ENCODE peak calls at places on chromosomes 13 and 19, in eight cellular contexts. I, E, C, J, O, N, W and T are unnamed samples.

GRCh38 chr13:102020611-102021216 is 381.1 kb downstream of the FGF14 start:
- DNase-seq in O (no peak), C (no peak), N (no peak), J (no peak), I (no peak), E (no peak), W (no peak), T (no peak)

GRCh38 chr19:29811125-29812079 is at the start of gene CCNE1:
- DNase-seq in I (peak), N (peak), J (peak), C (peak), O (peak), E (peak), W (peak), T (peak)

GRCh38 chr13:109647046-109647445 is 139.3 kb downstream of the IRS2 start:
- DNase-seq in C (no peak), J (peak), N (no peak), I (no peak), O (no peak), W (peak), E (no peak), T (no peak)

GRCh38 chr13:60583196-60583908 is 186.3 kb downstream of the TDRD3 start:
- DNase-seq in J (peak), W (peak), N (no peak), O (no peak), C (no peak), I (no peak), E (no peak), T (no peak)

GRCh38 chr13:48144413-48145035 is 49.6 kb upstream of the MED4 start:
- DNase-seq in O (no peak), C (no peak), I (no peak), W (peak), J (no peak), N (no peak), E (no peak), T (no peak)

GRCh38 chr13:74129500-74130144 is 4.6 kb downstream of the KLF12 start:
- DNase-seq in W (peak), C (peak), N (no peak), O (no peak), J (no peak), E (no peak), I (peak), T (no peak)

GRCh38 chr13:32905063-32905863 is 111.0 kb upstream of the KL start:
- DNase-seq in W (peak), J (no peak), N (no peak), O (no peak), I (peak), E (no peak), C (no peak), T (peak)

GRCh38 chr13:46679369-46680180 is 117.4 kb downstream of the ESD start:
- DNase-seq in I (peak), O (no peak), N (peak), C (no peak), E (peak), W (peak), J (peak), T (peak)

GRCh38 chr19:48644839-48645651 is 942 bp downstream of the CA11 start:
- DNase-seq in E (peak), C (peak), I (peak), J (peak), O (peak), W (peak), N (peak), T (peak)

GRCh38 chr13:33277946-33278345 is 7.6 kb downstream of the STARD13 start:
- DNase-seq in C (no peak), O (no peak), I (no peak), E (no peak), J (no peak), W (no peak), N (no peak), T (no peak)

GRCh38 chr19:13839938-13840750 is 36.8 kb upstream of the NANOS3 start:
- DNase-seq in O (no peak), I (peak), N (no peak), J (no peak), C (peak), E (peak), W (peak), T (no peak)

GRCh38 chr13:79973533-79973963 is 367.4 kb downstream of the SPRY2 start:
- DNase-seq in W (peak), N (no peak), J (no peak), I (no peak), O (no peak), C (no peak), E (no peak), T (peak)

GRCh38 chr19:10018219-10018618 is 4.9 kb downstream of the RDH8 start:
- DNase-seq in I (no peak), J (no peak), W (peak), E (no peak), C (no peak), N (no peak), O (no peak), T (no peak)

GRCh38 chr13:65697843-65698242 is 1532.3 kb downstream of the PCDH9 start:
- DNase-seq in E (no peak), N (no peak), C (no peak), I (no peak), O (no peak), W (no peak), J (no peak), T (no peak)

GRCh38 chr13:33009019-33009418 is 7.2 kb upstream of the KL start:
- DNase-seq in C (no peak), W (no peak), I (no peak), N (no peak), O (no peak), E (no peak), J (no peak), T (no peak)

GRCh38 chr19:39166571-39167391 is 30.0 kb upstream of the NCCRP1 start:
- DNase-seq in J (peak), W (no peak), C (peak), E (no peak), O (no peak), N (no peak), I (no peak), T (no peak)

GRCh38 chr19:48379058-48379457 is 12.3 kb downstream of the KDELR1 start:
- DNase-seq in C (no peak), W (no peak), J (no peak), N (no peak), O (no peak), E (no peak), I (no peak), T (no peak)

GRCh38 chr19:42965204-42965603 is 28.2 kb upstream of the PSG7 start:
- DNase-seq in C (no peak), W (peak), I (no peak), N (no peak), O (no peak), J (no peak), E (no peak), T (no peak)

GRCh38 chr13:98512774-98513327 is 64.1 kb downstream of the STK24 start:
- DNase-seq in E (no peak), C (no peak), O (no peak), J (no peak), I (no peak), N (no peak), W (no peak), T (no peak)